ENCODE peak calls at places on chromosome 6, in eight cellular contexts. J, I, M, B, P, V, H and Z are unnamed samples.

GRCh38 chr6:125099211-125100017 is 54.2 kb upstream of the TPD52L1 start:
- DNase-seq in J (peak), I (peak), M (peak), B (peak), P (no peak), V (peak), H (no peak), Z (peak)

GRCh38 chr6:149923327-149923986 is 536 bp upstream of the RAET1G start:
- DNase-seq in J (no peak), I (no peak), M (peak), B (no peak), P (no peak), V (no peak), H (no peak), Z (no peak)

GRCh38 chr6:107866606-107867301 is 42.6 kb upstream of the SCML4 start:
- DNase-seq in J (peak), I (no peak), M (peak), B (no peak), P (no peak), V (no peak), H (peak), Z (no peak)

GRCh38 chr6:103672169-103672568 is 1187.5 kb downstream of the HACE1 start:
- DNase-seq in J (no peak), I (no peak), M (no peak), B (no peak), P (no peak), V (no peak), H (no peak), Z (no peak)

GRCh38 chr6:32123681-32124080 is 4.4 kb downstream of the ATF6B start:
- DNase-seq in J (no peak), I (no peak), M (no peak), B (no peak), P (no peak), V (no peak), H (no peak), Z (no peak)

GRCh38 chr6:109373762-109374161 is 8.5 kb downstream of the CD164 start:
- DNase-seq in J (no peak), I (no peak), M (no peak), B (no peak), P (peak), V (no peak), H (no peak), Z (no peak)

GRCh38 chr6:40344566-40345185 is 242.5 kb downstream of the LRFN2 start:
- DNase-seq in J (no peak), I (no peak), M (peak), B (no peak), P (no peak), V (no peak), H (no peak), Z (no peak)

GRCh38 chr6:129140571-129140970 is 257.6 kb downstream of the LAMA2 start:
- DNase-seq in J (peak), I (no peak), M (no peak), B (no peak), P (no peak), V (no peak), H (no peak), Z (no peak)

GRCh38 chr6:166105341-166106075 is 62.1 kb downstream of the TBXT start:
- DNase-seq in J (no peak), I (no peak), M (no peak), B (no peak), P (no peak), V (no peak), H (no peak), Z (no peak)

GRCh38 chr6:170258395-170258794 is 32.5 kb downstream of the DLL1 start:
- DNase-seq in J (no peak), I (no peak), M (no peak), B (no peak), P (no peak), V (no peak), H (no peak), Z (no peak)

GRCh38 chr6:12266571-12266970 is 23.6 kb upstream of the EDN1 start:
- DNase-seq in J (peak), I (no peak), M (no peak), B (no peak), P (no peak), V (no peak), H (no peak), Z (no peak)

GRCh38 chr6:130629640-130630039 is 197.6 kb upstream of the SMLR1 start:
- DNase-seq in J (no peak), I (no peak), M (no peak), B (no peak), P (no peak), V (no peak), H (no peak), Z (no peak)

GRCh38 chr6:157364705-157365104 is 16.3 kb upstream of the ZDHHC14 start:
- DNase-seq in J (no peak), I (no peak), M (no peak), B (no peak), P (no peak), V (no peak), H (no peak), Z (no peak)

GRCh38 chr6:75493400-75494064 is at the start of gene FILIP1:
- DNase-seq in J (peak), I (no peak), M (no peak), B (no peak), P (no peak), V (no peak), H (no peak), Z (no peak)

GRCh38 chr6:3284436-3284876 is 25.7 kb downstream of the PSMG4 start:
- DNase-seq in J (no peak), I (no peak), M (peak), B (no peak), P (no peak), V (no peak), H (no peak), Z (peak)

GRCh38 chr6:18088419-18089296 is 33.8 kb downstream of the NHLRC1 start:
- DNase-seq in J (no peak), I (no peak), M (no peak), B (no peak), P (no peak), V (no peak), H (no peak), Z (no peak)

GRCh38 chr6:10555625-10556309 is 34.6 kb downstream of the GCNT2 start:
- DNase-seq in J (peak), I (no peak), M (peak), B (peak), P (no peak), V (no peak), H (no peak), Z (peak)

GRCh38 chr6:122118945-122119506 is 280.4 kb upstream of the HSF2 start:
- DNase-seq in J (no peak), I (no peak), M (no peak), B (no peak), P (no peak), V (no peak), H (no peak), Z (no peak)

GRCh38 chr6:43724914-43725642 is 37.5 kb upstream of the MRPS18A start:
- DNase-seq in J (peak), I (no peak), M (no peak), B (no peak), P (peak), V (peak), H (peak), Z (no peak)

GRCh38 chr6:40891131-40891530 is 147.9 kb downstream of the UNC5CL start:
- DNase-seq in J (no peak), I (no peak), M (no peak), B (no peak), P (no peak), V (no peak), H (no peak), Z (no peak)

GRCh38 chr6:28115799-28116198 is 8.6 kb upstream of the ZSCAN16 start:
- DNase-seq in J (no peak), I (no peak), M (no peak), B (no peak), P (no peak), V (no peak), H (no peak), Z (no peak)

GRCh38 chr6:9914951-9915350 is 499.9 kb downstream of the TFAP2A start:
- DNase-seq in J (no peak), I (no peak), M (no peak), B (no peak), P (no peak), V (no peak), H (no peak), Z (no peak)

DNA sequence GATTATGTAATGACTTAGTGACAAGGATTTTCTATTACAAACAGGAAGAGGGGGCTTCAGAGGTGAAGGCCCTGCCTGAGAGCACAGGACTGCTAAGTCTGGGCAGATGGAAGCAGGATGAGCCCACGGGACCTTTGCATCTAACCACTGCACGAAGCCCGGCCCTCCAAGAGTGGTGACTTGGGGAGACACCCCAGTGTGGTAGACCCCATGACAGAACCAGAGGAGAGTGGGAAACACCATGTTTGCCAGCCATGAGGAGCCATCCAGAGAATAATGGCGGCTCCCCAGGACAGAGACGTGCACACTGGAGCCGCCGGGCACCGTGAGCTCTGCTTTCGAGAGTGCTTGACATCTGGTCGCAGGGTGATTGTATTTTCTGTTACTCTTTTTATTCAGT is 339.6 kb downstream of the THBS2 start:
- DNase-seq in J (no peak), I (no peak), M (no peak), B (no peak), P (no peak), V (no peak), H (no peak), Z (no peak)
- TF ChIP-seq USF2 in J (no peak), I (no peak), M (no peak), B (no peak), P (no peak), V (no peak), H (no peak), Z (no peak)

DNA sequence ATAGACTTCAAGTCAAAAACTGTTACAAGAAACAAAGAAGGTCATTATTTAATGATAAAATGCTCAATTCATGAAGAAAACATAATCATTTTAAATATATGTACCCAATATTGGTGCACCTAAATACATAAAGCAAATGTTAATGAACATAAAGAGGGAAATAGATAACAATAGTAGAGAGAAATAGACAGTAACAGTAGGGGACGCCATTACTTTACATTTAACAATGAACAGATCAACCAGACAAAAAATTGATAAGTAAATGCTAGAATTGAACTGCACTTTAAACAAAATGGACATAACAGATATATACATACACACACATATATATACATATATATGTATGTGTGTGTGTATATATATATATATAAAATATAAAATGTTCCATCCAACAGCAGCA is 37.4 kb downstream of the IL22RA2 start:
- DNase-seq in J (no peak), I (no peak), M (no peak), B (no peak), P (no peak), V (no peak), H (no peak), Z (no peak)
- TF ChIP-seq USF2 in J (no peak), I (no peak), M (no peak), B (no peak), P (no peak), V (no peak), H (no peak), Z (no peak)

GRCh38 chr6:100350139-100350538 is 114.6 kb downstream of the SIM1 start:
- DNase-seq in J (no peak), I (no peak), M (no peak), B (no peak), P (no peak), V (no peak), H (no peak), Z (no peak)

GRCh38 chr6:100349366-100349765 is 115.4 kb downstream of the SIM1 start:
- DNase-seq in J (no peak), I (no peak), M (no peak), B (no peak), P (no peak), V (no peak), H (no peak), Z (no peak)

GRCh38 chr6:100347901-100348550 is 116.7 kb downstream of the SIM1 start:
- DNase-seq in J (peak), I (no peak), M (no peak), B (no peak), P (no peak), V (no peak), H (no peak), Z (no peak)

DNA sequence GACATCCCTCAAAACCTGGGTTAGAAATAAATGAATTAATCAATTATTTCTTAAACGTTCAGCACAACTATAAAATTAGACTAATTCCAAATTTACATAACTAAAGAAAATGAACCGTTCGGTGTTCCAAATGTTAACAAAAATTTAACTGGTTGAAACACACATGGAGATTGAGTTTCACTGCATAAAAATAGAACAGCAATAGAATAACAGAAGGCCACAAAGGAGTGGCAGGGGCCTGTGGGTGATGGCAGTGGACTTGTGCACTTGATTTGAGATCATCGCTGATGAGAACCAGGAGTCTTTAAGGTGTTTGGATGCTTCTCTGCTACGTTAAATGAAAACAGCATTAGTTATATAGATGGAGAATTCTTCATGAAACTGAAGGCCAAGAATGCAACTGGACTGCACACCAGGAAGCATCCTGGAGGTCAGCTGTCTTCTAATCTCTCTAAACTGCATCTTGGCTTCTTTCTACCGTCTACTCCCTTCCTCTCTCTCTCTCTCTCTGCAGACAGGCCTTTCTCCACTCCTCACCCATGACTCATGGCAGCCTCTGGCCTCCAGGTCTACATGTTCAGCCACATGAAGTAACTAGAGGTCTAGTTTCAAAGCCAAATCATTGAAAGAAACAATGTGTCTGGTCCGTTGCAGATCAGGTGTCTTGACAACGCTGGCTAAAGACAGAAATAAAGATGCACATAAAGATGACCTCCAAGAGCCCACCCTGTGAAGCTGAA is 111.3 kb downstream of the SIM1 start:
- DNase-seq in J (peak), I (no peak), M (no peak), B (no peak), P (no peak), V (no peak), H (no peak), Z (no peak)
- TF ChIP-seq USF2 in J (no peak), I (no peak), M (no peak), B (no peak), P (no peak), V (no peak), H (no peak), Z (no peak)

DNA sequence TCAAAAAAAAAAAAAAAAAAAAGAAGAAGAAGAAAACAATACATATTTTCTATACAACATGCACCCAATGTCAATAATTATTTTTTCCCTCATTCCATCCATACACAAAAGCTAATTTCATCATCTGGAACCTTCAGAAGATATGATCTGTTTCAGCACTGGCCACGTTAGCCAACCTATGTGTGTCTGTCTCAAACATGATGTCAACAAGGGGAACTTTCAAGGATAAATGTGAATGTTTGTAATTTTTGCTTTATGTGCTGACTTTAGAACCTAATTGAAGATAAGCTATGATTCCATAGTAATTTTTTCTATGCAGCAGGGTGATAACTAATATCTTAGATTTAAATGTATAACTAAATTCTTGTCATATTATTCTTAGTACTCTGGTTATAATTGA is 37.9 kb downstream of the IPCEF1 start:
- DNase-seq in J (peak), I (no peak), M (peak), B (no peak), P (no peak), V (no peak), H (no peak), Z (no peak)
- TF ChIP-seq USF2 in J (no peak), I (no peak), M (no peak), B (no peak), P (no peak), V (no peak), H (no peak), Z (no peak)